ENCODE peak calls at places on chromosome 3, in six cellular contexts. One of them, this sample, is unnamed.

GRCh38 chr3:69236808-69237707 is 114.7 kb upstream of the LMOD3 start:
- DNase-seq in right lobe of liver: no peak
- DNase-seq in heart left ventricle: no peak
- DNase-seq in A673: peak
- DNase-seq in spleen: no peak
- DNase-seq in neural progenitor cell: no peak
- DNase-seq in this sample: no peak

GRCh38 chr3:72335458-72336050 is 512.7 kb downstream of the SHQ1 start:
- DNase-seq in spleen: peak
- DNase-seq in right lobe of liver: no peak
- DNase-seq in A673: no peak
- DNase-seq in heart left ventricle: no peak
- DNase-seq in neural progenitor cell: no peak
- DNase-seq in this sample: no peak

GRCh38 chr3:19060404-19060803 is 87.9 kb upstream of the KCNH8 start:
- DNase-seq in A673: no peak
- DNase-seq in right lobe of liver: no peak
- DNase-seq in spleen: no peak
- DNase-seq in heart left ventricle: no peak
- DNase-seq in neural progenitor cell: no peak
- DNase-seq in this sample: no peak

GRCh38 chr3:128316456-128316855 is 150.2 kb downstream of the DNAJB8 start:
- DNase-seq in A673: peak
- DNase-seq in spleen: peak
- DNase-seq in neural progenitor cell: no peak
- DNase-seq in heart left ventricle: peak
- DNase-seq in right lobe of liver: no peak
- DNase-seq in this sample: no peak

GRCh38 chr3:16134173-16134928 is 40.1 kb upstream of the GALNT15 start:
- DNase-seq in neural progenitor cell: no peak
- DNase-seq in spleen: no peak
- DNase-seq in right lobe of liver: no peak
- DNase-seq in A673: no peak
- DNase-seq in heart left ventricle: no peak
- DNase-seq in this sample: no peak

GRCh38 chr3:169619793-169620192 is 43.7 kb downstream of the MECOM start:
- DNase-seq in right lobe of liver: no peak
- DNase-seq in heart left ventricle: no peak
- DNase-seq in neural progenitor cell: no peak
- DNase-seq in spleen: no peak
- DNase-seq in A673: no peak
- DNase-seq in this sample: no peak

GRCh38 chr3:175392653-175393052 is 533.5 kb downstream of the NAALADL2 start:
- DNase-seq in spleen: no peak
- DNase-seq in heart left ventricle: no peak
- DNase-seq in neural progenitor cell: no peak
- DNase-seq in right lobe of liver: no peak
- DNase-seq in A673: no peak
- DNase-seq in this sample: peak

GRCh38 chr3:16665282-16665741 is 60.1 kb upstream of the DAZL start:
- DNase-seq in A673: peak
- DNase-seq in spleen: no peak
- DNase-seq in neural progenitor cell: no peak
- DNase-seq in right lobe of liver: no peak
- DNase-seq in heart left ventricle: no peak
- DNase-seq in this sample: peak

GRCh38 chr3:189099031-189099471 is 72.7 kb upstream of the TPRG1 start:
- DNase-seq in spleen: peak
- DNase-seq in A673: no peak
- DNase-seq in right lobe of liver: peak
- DNase-seq in heart left ventricle: peak
- DNase-seq in neural progenitor cell: no peak
- DNase-seq in this sample: no peak

GRCh38 chr3:59027607-59028006 is 22.2 kb downstream of the CFAP20DC start:
- DNase-seq in A673: no peak
- DNase-seq in spleen: no peak
- DNase-seq in neural progenitor cell: no peak
- DNase-seq in right lobe of liver: no peak
- DNase-seq in heart left ventricle: no peak
- DNase-seq in this sample: no peak

GRCh38 chr3:138673641-138674040 is 65.1 kb downstream of the FAIM start:
- DNase-seq in spleen: no peak
- DNase-seq in right lobe of liver: no peak
- DNase-seq in heart left ventricle: no peak
- DNase-seq in A673: no peak
- DNase-seq in neural progenitor cell: no peak
- DNase-seq in this sample: peak

GRCh38 chr3:193909387-193909786 is 226.6 kb upstream of the HES1 start:
- DNase-seq in spleen: no peak
- DNase-seq in A673: no peak
- DNase-seq in neural progenitor cell: no peak
- DNase-seq in right lobe of liver: no peak
- DNase-seq in heart left ventricle: no peak
- DNase-seq in this sample: no peak

GRCh38 chr3:195111322-195111710 is 159.6 kb downstream of the XXYLT1 start:
- DNase-seq in A673: no peak
- DNase-seq in neural progenitor cell: no peak
- DNase-seq in right lobe of liver: no peak
- DNase-seq in heart left ventricle: no peak
- DNase-seq in spleen: peak
- DNase-seq in this sample: no peak

GRCh38 chr3:111338059-111338698 is 203.8 kb upstream of the CD96 start:
- DNase-seq in neural progenitor cell: peak
- DNase-seq in heart left ventricle: peak
- DNase-seq in spleen: no peak
- DNase-seq in right lobe of liver: peak
- DNase-seq in A673: peak
- DNase-seq in this sample: peak

DNA sequence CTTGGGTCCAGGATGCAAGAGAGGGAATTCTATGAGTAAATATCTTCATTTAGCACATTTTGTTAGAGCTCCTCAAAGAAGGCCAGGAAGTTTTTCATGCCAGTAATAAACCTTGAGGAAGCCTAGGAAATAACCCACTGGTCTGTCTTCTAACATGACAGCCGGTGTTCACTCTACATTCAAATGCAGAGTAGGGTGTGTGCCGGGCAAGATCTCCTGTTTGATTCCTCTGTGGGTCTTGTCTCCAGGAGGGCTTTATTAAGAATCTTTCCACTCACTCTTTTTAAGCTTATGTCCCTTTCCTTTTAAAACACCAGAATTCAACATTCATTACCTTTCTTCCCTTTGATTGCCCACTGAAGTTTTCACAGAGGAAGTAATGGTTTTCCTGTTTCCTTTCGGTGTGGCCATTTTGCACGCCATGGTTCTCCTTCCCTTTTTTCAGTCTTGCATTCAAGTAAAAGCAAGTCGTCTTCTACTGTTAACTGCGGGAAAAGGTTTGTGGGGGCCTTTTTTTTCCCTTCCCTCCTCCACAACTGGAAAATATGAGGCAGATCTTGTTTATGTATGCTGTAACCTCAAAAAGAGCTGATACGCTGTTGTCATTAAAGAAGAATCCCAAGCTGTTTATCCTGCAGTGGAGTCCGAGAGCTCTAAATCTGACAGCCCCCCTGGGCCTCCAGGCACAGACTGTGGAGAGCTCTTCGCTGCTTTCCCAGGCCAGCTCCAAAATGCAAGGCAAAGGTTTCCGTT is 40.6 kb downstream of the FILIP1L start:
- DNase-seq in A673: peak
- DNase-seq in right lobe of liver: no peak
- DNase-seq in spleen: no peak
- DNase-seq in heart left ventricle: peak
- DNase-seq in neural progenitor cell: peak
- DNase-seq in this sample: peak
- H3K4me3 ChIP-seq in A673: no peak
- H3K4me3 ChIP-seq in right lobe of liver: no peak
- H3K4me3 ChIP-seq in spleen: no peak
- H3K4me3 ChIP-seq in heart left ventricle: no peak
- H3K4me3 ChIP-seq in neural progenitor cell: peak
- H3K4me3 ChIP-seq in this sample: no peak

GRCh38 chr3:177150970-177151627 is 46.2 kb downstream of the TBL1XR1 start:
- DNase-seq in right lobe of liver: no peak
- DNase-seq in A673: peak
- DNase-seq in neural progenitor cell: no peak
- DNase-seq in heart left ventricle: no peak
- DNase-seq in spleen: no peak
- DNase-seq in this sample: peak
- H3K4me3 ChIP-seq in right lobe of liver: no peak
- H3K4me3 ChIP-seq in A673: no peak
- H3K4me3 ChIP-seq in neural progenitor cell: no peak
- H3K4me3 ChIP-seq in heart left ventricle: no peak
- H3K4me3 ChIP-seq in spleen: no peak
- H3K4me3 ChIP-seq in this sample: no peak

DNA sequence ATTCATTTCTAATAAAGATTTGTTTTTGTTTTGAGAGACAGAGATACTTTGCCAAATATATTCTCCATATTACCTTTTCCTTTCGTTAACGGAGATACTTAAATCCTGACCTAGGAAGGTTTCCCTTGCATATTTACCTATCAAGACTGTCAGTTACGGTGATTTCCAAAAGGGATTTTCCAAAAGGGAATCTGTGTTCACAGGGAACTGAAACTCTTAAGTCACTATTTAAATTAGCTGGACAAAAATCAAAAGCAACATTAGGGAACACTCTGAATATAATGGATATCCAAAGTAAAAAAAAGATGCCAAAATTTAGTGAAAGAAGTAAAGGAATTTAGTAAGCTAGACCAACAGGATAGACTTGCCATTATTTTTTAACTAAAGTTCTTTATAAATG is 576 bp downstream of the LRRFIP2 start:
- DNase-seq in spleen: no peak
- DNase-seq in right lobe of liver: no peak
- DNase-seq in neural progenitor cell: no peak
- DNase-seq in A673: no peak
- DNase-seq in heart left ventricle: no peak
- DNase-seq in this sample: no peak
- H3K4me3 ChIP-seq in spleen: peak
- H3K4me3 ChIP-seq in right lobe of liver: peak
- H3K4me3 ChIP-seq in neural progenitor cell: no peak
- H3K4me3 ChIP-seq in A673: no peak
- H3K4me3 ChIP-seq in heart left ventricle: peak
- H3K4me3 ChIP-seq in this sample: no peak

GRCh38 chr3:102189564-102190339 is 245.1 kb upstream of the ZPLD1 start:
- DNase-seq in right lobe of liver: no peak
- DNase-seq in neural progenitor cell: no peak
- DNase-seq in A673: no peak
- DNase-seq in heart left ventricle: no peak
- DNase-seq in spleen: no peak
- DNase-seq in this sample: no peak
- H3K4me3 ChIP-seq in right lobe of liver: no peak
- H3K4me3 ChIP-seq in neural progenitor cell: no peak
- H3K4me3 ChIP-seq in A673: no peak
- H3K4me3 ChIP-seq in heart left ventricle: no peak
- H3K4me3 ChIP-seq in spleen: no peak
- H3K4me3 ChIP-seq in this sample: no peak

GRCh38 chr3:198088421-198088955 is 128.5 kb downstream of the LMLN start:
- DNase-seq in spleen: no peak
- DNase-seq in neural progenitor cell: no peak
- DNase-seq in A673: no peak
- DNase-seq in right lobe of liver: no peak
- DNase-seq in heart left ventricle: no peak
- DNase-seq in this sample: no peak
- H3K4me3 ChIP-seq in spleen: no peak
- H3K4me3 ChIP-seq in neural progenitor cell: no peak
- H3K4me3 ChIP-seq in A673: no peak
- H3K4me3 ChIP-seq in right lobe of liver: no peak
- H3K4me3 ChIP-seq in heart left ventricle: no peak
- H3K4me3 ChIP-seq in this sample: no peak